ENCODE peak calls at places on chromosomes 13 and 19, in eight cellular contexts. I is adrenal gland; R is GOT3; T is CD8-positive, alpha-beta T cell; U is iris pigment epithelial cell; G is stimulated activated CD4-positive, alpha-beta T cell treated with anti-CD3 and anti-CD28 coated beads, Interleukin-1b, Interleukin-23, amount 100 ng/mL, for 1 hour; Q is memory B cell; M is activated CD4-positive, alpha-beta memory T cell treated with anti-CD3 and anti-CD28 coated beads, Interleukin-2, amount 10 ng/mL, durations not matched to agents 7 days and 5 days. B is an unnamed sample.

GRCh38 chr13:19618925-19619324 is 14.5 kb upstream of the MPHOSPH8 start:
- DNase-seq in T (no peak), Q (no peak), G (no peak), M (no peak), I (no peak), U (peak), R (no peak), B (no peak)

GRCh38 chr13:26977541-26977940 is 194.1 kb downstream of the USP12 start:
- DNase-seq in Q (no peak), M (no peak), I (no peak), G (no peak), T (no peak), U (peak), R (no peak), B (no peak)

GRCh38 chr13:109628251-109628699 is 158.1 kb downstream of the IRS2 start:
- DNase-seq in T (no peak), R (no peak), M (no peak), U (peak), I (no peak), G (no peak), Q (no peak), B (no peak)

GRCh38 chr19:15323496-15324235 is 8.7 kb downstream of the BRD4 start:
- DNase-seq in R (no peak), Q (no peak), U (peak), T (no peak), I (peak), M (no peak), G (no peak), B (no peak)

GRCh38 chr13:19586904-19587634 is 25.7 kb upstream of the TPTE2 start:
- DNase-seq in M (peak), U (peak), G (peak), I (peak), Q (peak), T (peak), R (no peak), B (peak)

GRCh38 chr19:46412034-46412982 is 1.1 kb downstream of the CCDC8 start:
- DNase-seq in G (no peak), I (no peak), T (no peak), R (no peak), M (no peak), U (no peak), Q (no peak), B (no peak)

GRCh38 chr19:29841209-29841558 is 29.4 kb downstream of the CCNE1 start:
- DNase-seq in M (no peak), G (no peak), R (no peak), I (peak), Q (no peak), T (no peak), U (no peak), B (no peak)

GRCh38 chr13:99955747-99956472 is 15.7 kb downstream of the ZIC5 start:
- DNase-seq in I (no peak), Q (no peak), U (peak), T (no peak), R (no peak), G (no peak), M (no peak), B (no peak)

GRCh38 chr19:50362656-50363424 is 2.6 kb downstream of the NAPSA start:
- DNase-seq in Q (no peak), G (no peak), T (no peak), M (no peak), I (no peak), U (no peak), R (no peak), B (no peak)

GRCh38 chr19:33388817-33389573 is 15.5 kb downstream of the CEBPG start:
- DNase-seq in M (no peak), I (no peak), R (no peak), T (no peak), Q (no peak), G (no peak), U (no peak), B (no peak)

GRCh38 chr13:46160065-46160464 is 21.9 kb downstream of the LCP1 start:
- DNase-seq in G (no peak), T (no peak), M (no peak), R (no peak), U (no peak), Q (no peak), I (no peak), B (no peak)

GRCh38 chr19:1080360-1081161 is 13.6 kb downstream of the ARHGAP45 start:
- DNase-seq in R (no peak), G (no peak), I (no peak), U (no peak), Q (no peak), M (no peak), T (no peak), B (no peak)